ENCODE peak calls at places on chromosomes 2 and 18, in seven cellular contexts. One of them, this sample, is unnamed.
A peak's percentile ranks its signal among the peaks of the same experiment; 100 is the strongest.

GRCh38 chr2:191719938-191720337 is 42.0 kb downstream of the NABP1 start:
- DNase-seq in lower leg skin: no peak
- DNase-seq in NCI-H748 treated with DMSO at 0.1 percent for 48 hours: no peak
- DNase-seq in Daoy: no peak
- DNase-seq in C1 segment of cervical spinal cord: no peak
- DNase-seq in fibroblast of gingiva: no peak
- DNase-seq in stimulated activated CD8-positive, alpha-beta memory T cell treated with anti-CD3 and anti-CD28 coated beads, Interleukin-4, amount 100 ng/mL, for 1 hour: no peak
- DNase-seq in this sample: no peak

GRCh38 chr2:192286093-192286701 is 91.5 kb upstream of the TMEFF2 start:
- DNase-seq in lower leg skin: no peak
- DNase-seq in NCI-H748 treated with DMSO at 0.1 percent for 48 hours: peak; percentile 71
- DNase-seq in Daoy: peak; percentile 9
- DNase-seq in C1 segment of cervical spinal cord: no peak
- DNase-seq in fibroblast of gingiva: peak; percentile 54
- DNase-seq in stimulated activated CD8-positive, alpha-beta memory T cell treated with anti-CD3 and anti-CD28 coated beads, Interleukin-4, amount 100 ng/mL, for 1 hour: no peak
- DNase-seq in this sample: no peak

GRCh38 chr2:14189929-14190328 is 442.6 kb upstream of the LRATD1 start:
- DNase-seq in lower leg skin: no peak
- DNase-seq in NCI-H748 treated with DMSO at 0.1 percent for 48 hours: no peak
- DNase-seq in Daoy: no peak
- DNase-seq in C1 segment of cervical spinal cord: no peak
- DNase-seq in fibroblast of gingiva: no peak
- DNase-seq in stimulated activated CD8-positive, alpha-beta memory T cell treated with anti-CD3 and anti-CD28 coated beads, Interleukin-4, amount 100 ng/mL, for 1 hour: no peak
- DNase-seq in this sample: no peak

GRCh38 chr2:140359056-140359771 is 1579.0 kb upstream of the NXPH2 start:
- DNase-seq in lower leg skin: no peak
- DNase-seq in NCI-H748 treated with DMSO at 0.1 percent for 48 hours: no peak
- DNase-seq in Daoy: no peak
- DNase-seq in C1 segment of cervical spinal cord: no peak
- DNase-seq in fibroblast of gingiva: no peak
- DNase-seq in stimulated activated CD8-positive, alpha-beta memory T cell treated with anti-CD3 and anti-CD28 coated beads, Interleukin-4, amount 100 ng/mL, for 1 hour: no peak
- DNase-seq in this sample: no peak

GRCh38 chr2:72149556-72150156 is 2.0 kb upstream of the CYP26B1 start:
- DNase-seq in lower leg skin: no peak
- DNase-seq in NCI-H748 treated with DMSO at 0.1 percent for 48 hours: no peak
- DNase-seq in Daoy: peak; percentile 34
- DNase-seq in C1 segment of cervical spinal cord: no peak
- DNase-seq in fibroblast of gingiva: no peak
- DNase-seq in stimulated activated CD8-positive, alpha-beta memory T cell treated with anti-CD3 and anti-CD28 coated beads, Interleukin-4, amount 100 ng/mL, for 1 hour: no peak
- DNase-seq in this sample: peak; percentile 46

GRCh38 chr2:100876231-100876860 is 56.4 kb downstream of the NPAS2 start:
- DNase-seq in lower leg skin: no peak
- DNase-seq in NCI-H748 treated with DMSO at 0.1 percent for 48 hours: no peak
- DNase-seq in Daoy: no peak
- DNase-seq in C1 segment of cervical spinal cord: no peak
- DNase-seq in fibroblast of gingiva: no peak
- DNase-seq in stimulated activated CD8-positive, alpha-beta memory T cell treated with anti-CD3 and anti-CD28 coated beads, Interleukin-4, amount 100 ng/mL, for 1 hour: no peak
- DNase-seq in this sample: no peak

GRCh38 chr2:10493636-10494281 is 45.6 kb upstream of the ODC1 start:
- DNase-seq in lower leg skin: peak; percentile 69
- DNase-seq in NCI-H748 treated with DMSO at 0.1 percent for 48 hours: no peak
- DNase-seq in Daoy: peak; percentile 98
- DNase-seq in C1 segment of cervical spinal cord: no peak
- DNase-seq in fibroblast of gingiva: peak; percentile 5
- DNase-seq in stimulated activated CD8-positive, alpha-beta memory T cell treated with anti-CD3 and anti-CD28 coated beads, Interleukin-4, amount 100 ng/mL, for 1 hour: peak; percentile 29
- DNase-seq in this sample: peak; percentile 38

GRCh38 chr2:222912117-222912516 is 51.3 kb downstream of the ACSL3 start:
- DNase-seq in lower leg skin: no peak
- DNase-seq in NCI-H748 treated with DMSO at 0.1 percent for 48 hours: no peak
- DNase-seq in Daoy: no peak
- DNase-seq in C1 segment of cervical spinal cord: no peak
- DNase-seq in fibroblast of gingiva: peak; percentile 79
- DNase-seq in stimulated activated CD8-positive, alpha-beta memory T cell treated with anti-CD3 and anti-CD28 coated beads, Interleukin-4, amount 100 ng/mL, for 1 hour: no peak
- DNase-seq in this sample: no peak

GRCh38 chr2:227310756-227311110 is 14.3 kb upstream of the MFF start:
- DNase-seq in lower leg skin: no peak
- DNase-seq in NCI-H748 treated with DMSO at 0.1 percent for 48 hours: no peak
- DNase-seq in Daoy: no peak
- DNase-seq in C1 segment of cervical spinal cord: no peak
- DNase-seq in fibroblast of gingiva: no peak
- DNase-seq in stimulated activated CD8-positive, alpha-beta memory T cell treated with anti-CD3 and anti-CD28 coated beads, Interleukin-4, amount 100 ng/mL, for 1 hour: no peak
- DNase-seq in this sample: no peak

GRCh38 chr2:51151490-51152140 is 119.7 kb upstream of the NRXN1 start:
- DNase-seq in lower leg skin: no peak
- DNase-seq in NCI-H748 treated with DMSO at 0.1 percent for 48 hours: no peak
- DNase-seq in Daoy: no peak
- DNase-seq in C1 segment of cervical spinal cord: no peak
- DNase-seq in fibroblast of gingiva: no peak
- DNase-seq in stimulated activated CD8-positive, alpha-beta memory T cell treated with anti-CD3 and anti-CD28 coated beads, Interleukin-4, amount 100 ng/mL, for 1 hour: no peak
- DNase-seq in this sample: no peak

GRCh38 chr2:75466708-75467311 is 93.9 kb downstream of the EVA1A start:
- DNase-seq in lower leg skin: no peak
- DNase-seq in NCI-H748 treated with DMSO at 0.1 percent for 48 hours: no peak
- DNase-seq in Daoy: peak; percentile 51
- DNase-seq in C1 segment of cervical spinal cord: no peak
- DNase-seq in fibroblast of gingiva: no peak
- DNase-seq in stimulated activated CD8-positive, alpha-beta memory T cell treated with anti-CD3 and anti-CD28 coated beads, Interleukin-4, amount 100 ng/mL, for 1 hour: no peak
- DNase-seq in this sample: no peak

GRCh38 chr2:203869610-203870042 is 2.1 kb downstream of the CTLA4 start:
- DNase-seq in lower leg skin: no peak
- DNase-seq in NCI-H748 treated with DMSO at 0.1 percent for 48 hours: no peak
- DNase-seq in Daoy: no peak
- DNase-seq in C1 segment of cervical spinal cord: no peak
- DNase-seq in fibroblast of gingiva: no peak
- DNase-seq in stimulated activated CD8-positive, alpha-beta memory T cell treated with anti-CD3 and anti-CD28 coated beads, Interleukin-4, amount 100 ng/mL, for 1 hour: no peak
- DNase-seq in this sample: no peak

GRCh38 chr2:88967844-88968243 is 276.4 kb downstream of the RPIA start:
- DNase-seq in lower leg skin: no peak
- DNase-seq in NCI-H748 treated with DMSO at 0.1 percent for 48 hours: no peak
- DNase-seq in Daoy: peak; percentile 8
- DNase-seq in C1 segment of cervical spinal cord: no peak
- DNase-seq in fibroblast of gingiva: no peak
- DNase-seq in stimulated activated CD8-positive, alpha-beta memory T cell treated with anti-CD3 and anti-CD28 coated beads, Interleukin-4, amount 100 ng/mL, for 1 hour: no peak
- DNase-seq in this sample: no peak

GRCh38 chr2:159094173-159094737 is 125.8 kb downstream of the TANC1 start:
- DNase-seq in lower leg skin: peak; percentile 58
- DNase-seq in NCI-H748 treated with DMSO at 0.1 percent for 48 hours: no peak
- DNase-seq in Daoy: peak; percentile 52
- DNase-seq in C1 segment of cervical spinal cord: peak; percentile 29
- DNase-seq in fibroblast of gingiva: peak; percentile 82
- DNase-seq in stimulated activated CD8-positive, alpha-beta memory T cell treated with anti-CD3 and anti-CD28 coated beads, Interleukin-4, amount 100 ng/mL, for 1 hour: no peak
- DNase-seq in this sample: no peak

GRCh38 chr18:49690307-49690706 is 123.0 kb downstream of the ACAA2 start:
- DNase-seq in lower leg skin: no peak
- DNase-seq in NCI-H748 treated with DMSO at 0.1 percent for 48 hours: no peak
- DNase-seq in Daoy: peak; percentile 87
- DNase-seq in C1 segment of cervical spinal cord: no peak
- DNase-seq in fibroblast of gingiva: peak; percentile 67
- DNase-seq in stimulated activated CD8-positive, alpha-beta memory T cell treated with anti-CD3 and anti-CD28 coated beads, Interleukin-4, amount 100 ng/mL, for 1 hour: no peak
- DNase-seq in this sample: no peak

GRCh38 chr2:177148477-177149154 is 64.0 kb upstream of the HNRNPA3 start:
- DNase-seq in lower leg skin: no peak
- DNase-seq in NCI-H748 treated with DMSO at 0.1 percent for 48 hours: peak; percentile 90
- DNase-seq in Daoy: peak; percentile 79
- DNase-seq in C1 segment of cervical spinal cord: peak; percentile 41
- DNase-seq in fibroblast of gingiva: peak; percentile 44
- DNase-seq in stimulated activated CD8-positive, alpha-beta memory T cell treated with anti-CD3 and anti-CD28 coated beads, Interleukin-4, amount 100 ng/mL, for 1 hour: peak; percentile 46
- DNase-seq in this sample: peak; percentile 76

GRCh38 chr2:50661682-50662081 is 370.2 kb downstream of the NRXN1 start:
- DNase-seq in lower leg skin: no peak
- DNase-seq in NCI-H748 treated with DMSO at 0.1 percent for 48 hours: no peak
- DNase-seq in Daoy: no peak
- DNase-seq in C1 segment of cervical spinal cord: no peak
- DNase-seq in fibroblast of gingiva: no peak
- DNase-seq in stimulated activated CD8-positive, alpha-beta memory T cell treated with anti-CD3 and anti-CD28 coated beads, Interleukin-4, amount 100 ng/mL, for 1 hour: no peak
- DNase-seq in this sample: no peak

GRCh38 chr2:179106342-179107178 is 56.6 kb upstream of the CCDC141 start:
- DNase-seq in lower leg skin: peak; percentile 61
- DNase-seq in NCI-H748 treated with DMSO at 0.1 percent for 48 hours: peak; percentile 99
- DNase-seq in Daoy: peak; percentile 89
- DNase-seq in C1 segment of cervical spinal cord: no peak
- DNase-seq in fibroblast of gingiva: peak; percentile 92
- DNase-seq in stimulated activated CD8-positive, alpha-beta memory T cell treated with anti-CD3 and anti-CD28 coated beads, Interleukin-4, amount 100 ng/mL, for 1 hour: no peak
- DNase-seq in this sample: no peak

GRCh38 chr2:20430035-20430434 is 16.8 kb upstream of the RHOB start:
- DNase-seq in lower leg skin: peak; percentile 17
- DNase-seq in NCI-H748 treated with DMSO at 0.1 percent for 48 hours: no peak
- DNase-seq in Daoy: no peak
- DNase-seq in C1 segment of cervical spinal cord: no peak
- DNase-seq in fibroblast of gingiva: no peak
- DNase-seq in stimulated activated CD8-positive, alpha-beta memory T cell treated with anti-CD3 and anti-CD28 coated beads, Interleukin-4, amount 100 ng/mL, for 1 hour: no peak
- DNase-seq in this sample: no peak

GRCh38 chr2:198873771-198874501 is 583.8 kb downstream of the SATB2 start:
- DNase-seq in lower leg skin: no peak
- DNase-seq in NCI-H748 treated with DMSO at 0.1 percent for 48 hours: no peak
- DNase-seq in Daoy: peak; percentile 40
- DNase-seq in C1 segment of cervical spinal cord: no peak
- DNase-seq in fibroblast of gingiva: peak; percentile 34
- DNase-seq in stimulated activated CD8-positive, alpha-beta memory T cell treated with anti-CD3 and anti-CD28 coated beads, Interleukin-4, amount 100 ng/mL, for 1 hour: no peak
- DNase-seq in this sample: no peak

GRCh38 chr2:208501217-208501616 is 94.6 kb downstream of the PTH2R start:
- DNase-seq in lower leg skin: no peak
- DNase-seq in NCI-H748 treated with DMSO at 0.1 percent for 48 hours: peak; percentile 95
- DNase-seq in Daoy: no peak
- DNase-seq in C1 segment of cervical spinal cord: no peak
- DNase-seq in fibroblast of gingiva: no peak
- DNase-seq in stimulated activated CD8-positive, alpha-beta memory T cell treated with anti-CD3 and anti-CD28 coated beads, Interleukin-4, amount 100 ng/mL, for 1 hour: no peak
- DNase-seq in this sample: no peak

GRCh38 chr2:236684534-236685256 is 115.1 kb downstream of the ACKR3 start:
- DNase-seq in lower leg skin: no peak
- DNase-seq in NCI-H748 treated with DMSO at 0.1 percent for 48 hours: no peak
- DNase-seq in Daoy: no peak
- DNase-seq in C1 segment of cervical spinal cord: no peak
- DNase-seq in fibroblast of gingiva: no peak
- DNase-seq in stimulated activated CD8-positive, alpha-beta memory T cell treated with anti-CD3 and anti-CD28 coated beads, Interleukin-4, amount 100 ng/mL, for 1 hour: no peak
- DNase-seq in this sample: no peak

GRCh38 chr2:126429129-126429528 is 226.8 kb upstream of the GYPC start:
- DNase-seq in lower leg skin: no peak
- DNase-seq in NCI-H748 treated with DMSO at 0.1 percent for 48 hours: no peak
- DNase-seq in Daoy: no peak
- DNase-seq in C1 segment of cervical spinal cord: no peak
- DNase-seq in fibroblast of gingiva: no peak
- DNase-seq in stimulated activated CD8-positive, alpha-beta memory T cell treated with anti-CD3 and anti-CD28 coated beads, Interleukin-4, amount 100 ng/mL, for 1 hour: no peak
- DNase-seq in this sample: no peak

GRCh38 chr2:20650412-20650879 is 452 bp downstream of the HS1BP3 start:
- DNase-seq in lower leg skin: no peak
- DNase-seq in NCI-H748 treated with DMSO at 0.1 percent for 48 hours: peak; percentile 47
- DNase-seq in Daoy: no peak
- DNase-seq in C1 segment of cervical spinal cord: no peak
- DNase-seq in fibroblast of gingiva: peak; percentile 52
- DNase-seq in stimulated activated CD8-positive, alpha-beta memory T cell treated with anti-CD3 and anti-CD28 coated beads, Interleukin-4, amount 100 ng/mL, for 1 hour: no peak
- DNase-seq in this sample: peak; percentile 53

GRCh38 chr18:74951165-74951760 is 257.7 kb downstream of the PTGR3 start:
- DNase-seq in lower leg skin: no peak
- DNase-seq in NCI-H748 treated with DMSO at 0.1 percent for 48 hours: no peak
- DNase-seq in Daoy: peak; percentile 85
- DNase-seq in C1 segment of cervical spinal cord: no peak
- DNase-seq in fibroblast of gingiva: peak; percentile 90
- DNase-seq in stimulated activated CD8-positive, alpha-beta memory T cell treated with anti-CD3 and anti-CD28 coated beads, Interleukin-4, amount 100 ng/mL, for 1 hour: no peak
- DNase-seq in this sample: no peak

GRCh38 chr2:46119453-46119852 is 177.8 kb upstream of the EPAS1 start:
- DNase-seq in lower leg skin: no peak
- DNase-seq in NCI-H748 treated with DMSO at 0.1 percent for 48 hours: no peak
- DNase-seq in Daoy: no peak
- DNase-seq in C1 segment of cervical spinal cord: no peak
- DNase-seq in fibroblast of gingiva: peak; percentile 88
- DNase-seq in stimulated activated CD8-positive, alpha-beta memory T cell treated with anti-CD3 and anti-CD28 coated beads, Interleukin-4, amount 100 ng/mL, for 1 hour: no peak
- DNase-seq in this sample: no peak

GRCh38 chr2:224442092-224442999 is 40.4 kb upstream of the FAM124B start:
- DNase-seq in lower leg skin: no peak
- DNase-seq in NCI-H748 treated with DMSO at 0.1 percent for 48 hours: no peak
- DNase-seq in Daoy: peak; percentile 34
- DNase-seq in C1 segment of cervical spinal cord: no peak
- DNase-seq in fibroblast of gingiva: peak; percentile 10
- DNase-seq in stimulated activated CD8-positive, alpha-beta memory T cell treated with anti-CD3 and anti-CD28 coated beads, Interleukin-4, amount 100 ng/mL, for 1 hour: no peak
- DNase-seq in this sample: peak; percentile 57

GRCh38 chr2:215080545-215080944 is 57.9 kb downstream of the ABCA12 start:
- DNase-seq in lower leg skin: no peak
- DNase-seq in NCI-H748 treated with DMSO at 0.1 percent for 48 hours: no peak
- DNase-seq in Daoy: no peak
- DNase-seq in C1 segment of cervical spinal cord: no peak
- DNase-seq in fibroblast of gingiva: no peak
- DNase-seq in stimulated activated CD8-positive, alpha-beta memory T cell treated with anti-CD3 and anti-CD28 coated beads, Interleukin-4, amount 100 ng/mL, for 1 hour: no peak
- DNase-seq in this sample: no peak

GRCh38 chr2:67997528-67998267 is 65.1 kb downstream of the C1D start:
- DNase-seq in lower leg skin: no peak
- DNase-seq in NCI-H748 treated with DMSO at 0.1 percent for 48 hours: no peak
- DNase-seq in Daoy: peak; percentile 74
- DNase-seq in C1 segment of cervical spinal cord: no peak
- DNase-seq in fibroblast of gingiva: no peak
- DNase-seq in stimulated activated CD8-positive, alpha-beta memory T cell treated with anti-CD3 and anti-CD28 coated beads, Interleukin-4, amount 100 ng/mL, for 1 hour: no peak
- DNase-seq in this sample: no peak

GRCh38 chr2:127431408-127432023 is 13.3 kb downstream of the PROC start:
- DNase-seq in lower leg skin: peak; percentile 7
- DNase-seq in NCI-H748 treated with DMSO at 0.1 percent for 48 hours: no peak
- DNase-seq in Daoy: no peak
- DNase-seq in C1 segment of cervical spinal cord: no peak
- DNase-seq in fibroblast of gingiva: no peak
- DNase-seq in stimulated activated CD8-positive, alpha-beta memory T cell treated with anti-CD3 and anti-CD28 coated beads, Interleukin-4, amount 100 ng/mL, for 1 hour: no peak
- DNase-seq in this sample: no peak

GRCh38 chr2:27667439-27667838 is 3.8 kb downstream of the SLC4A1AP start:
- DNase-seq in lower leg skin: no peak
- DNase-seq in NCI-H748 treated with DMSO at 0.1 percent for 48 hours: no peak
- DNase-seq in Daoy: no peak
- DNase-seq in C1 segment of cervical spinal cord: no peak
- DNase-seq in fibroblast of gingiva: no peak
- DNase-seq in stimulated activated CD8-positive, alpha-beta memory T cell treated with anti-CD3 and anti-CD28 coated beads, Interleukin-4, amount 100 ng/mL, for 1 hour: no peak
- DNase-seq in this sample: no peak

GRCh38 chr2:24929230-24929629 is 9.2 kb upstream of the ADCY3 start:
- DNase-seq in lower leg skin: no peak
- DNase-seq in NCI-H748 treated with DMSO at 0.1 percent for 48 hours: no peak
- DNase-seq in Daoy: no peak
- DNase-seq in C1 segment of cervical spinal cord: no peak
- DNase-seq in fibroblast of gingiva: no peak
- DNase-seq in stimulated activated CD8-positive, alpha-beta memory T cell treated with anti-CD3 and anti-CD28 coated beads, Interleukin-4, amount 100 ng/mL, for 1 hour: no peak
- DNase-seq in this sample: peak; percentile 18